ENCODE peak calls at places on chromosomes 16 and 17, in seven cellular contexts. N, I, K, D, Y, W and R are unnamed samples.

GRCh38 chr16:86519649-86520316 is 9.5 kb downstream of the FOXF1 start:
- DNase-seq in I (peak; percentile 87), D (peak; percentile 44), K (peak; percentile 41), Y (no peak), W (peak; percentile 13), N (peak; percentile 75), R (peak; percentile 48)

GRCh38 chr17:82051776-82052637 is at the start of the genes GPS1 and RFNG:
- DNase-seq in Y (peak; percentile 22), N (peak; percentile 39), I (peak; percentile 86), D (peak; percentile 79), W (peak; percentile 83), K (peak; percentile 80), R (peak; percentile 60)

GRCh38 chr16:10520869-10521578 is 59.4 kb downstream of the EMP2 start:
- DNase-seq in Y (no peak), D (no peak), W (no peak), K (no peak), I (no peak), N (no peak), R (no peak)

GRCh38 chr16:53053967-53054669 is 673 bp upstream of the CHD9 start:
- DNase-seq in K (no peak), D (peak; percentile 66), I (no peak), W (peak; percentile 48), Y (no peak), N (peak; percentile 44), R (peak; percentile 26)

GRCh38 chr17:57755479-57756070 is 10.5 kb upstream of the CCDC182 start:
- DNase-seq in N (no peak), K (no peak), W (no peak), Y (no peak), I (no peak), D (no peak), R (no peak)

GRCh38 chr16:56357291-56357764 is 68.0 kb downstream of the AMFR start:
- DNase-seq in W (no peak), Y (peak; percentile 76), I (peak; percentile 56), N (no peak), K (no peak), D (no peak), R (no peak)

GRCh38 chr17:9431620-9432019 is 144.0 kb downstream of the STX8 start:
- DNase-seq in D (no peak), I (no peak), K (no peak), N (no peak), Y (no peak), W (no peak), R (no peak)

GRCh38 chr17:48429156-48429555 is 858 bp downstream of the SKAP1 start:
- DNase-seq in N (no peak), Y (no peak), I (no peak), D (no peak), W (no peak), K (no peak), R (no peak)

GRCh38 chr17:43020030-43020621 is 2.1 kb downstream of the VAT1 start:
- DNase-seq in N (no peak), I (no peak), Y (no peak), K (no peak), W (no peak), D (no peak), R (no peak)

GRCh38 chr17:29698019-29698777 is 75.5 kb upstream of the CORO6 start:
- DNase-seq in D (no peak), Y (no peak), W (no peak), K (no peak), N (no peak), I (no peak), R (no peak)

GRCh38 chr17:9513266-9513665 is 62.4 kb downstream of the STX8 start:
- DNase-seq in D (no peak), I (no peak), W (no peak), K (no peak), N (no peak), Y (no peak), R (no peak)

GRCh38 chr17:30379303-30380105 is 777 bp downstream of the CPD start:
- DNase-seq in N (no peak), W (peak; percentile 15), I (peak; percentile 62), K (no peak), Y (no peak), D (peak; percentile 27), R (no peak)

GRCh38 chr16:87700406-87701065 is 65.2 kb downstream of the KLHDC4 start:
- DNase-seq in D (no peak), N (no peak), K (no peak), W (no peak), Y (no peak), I (no peak), R (no peak)

GRCh38 chr17:81976332-81977210 is 858 bp upstream of the ASPSCR1 start:
- DNase-seq in W (no peak), N (no peak), D (peak; percentile 59), K (no peak), I (peak; percentile 62), Y (no peak), R (no peak)

GRCh38 chr17:9451919-9452318 is 123.7 kb downstream of the STX8 start:
- DNase-seq in Y (no peak), N (no peak), I (no peak), K (no peak), W (no peak), D (no peak), R (no peak)

GRCh38 chr17:81245024-81245664 is 6.0 kb downstream of the NDUFAF8 start:
- DNase-seq in W (no peak), D (no peak), Y (peak; percentile 27), I (no peak), K (no peak), N (no peak), R (no peak)

GRCh38 chr16:700684-701584 is 4.7 kb downstream of the FBXL16 start:
- DNase-seq in D (peak; percentile 53), I (peak; percentile 92), Y (no peak), N (no peak), W (no peak), K (no peak), R (no peak)
- TF ChIP-seq EZH2 in D (no peak), I (peak; percentile 56), Y (peak; percentile 50), N (peak; percentile 60), W (peak; percentile 56), K (no peak), R (peak; percentile 52)

GRCh38 chr16:35298460-35299243 is 1839.2 kb downstream of the TP53TG3F start:
- DNase-seq in N (no peak), D (no peak), I (no peak), Y (no peak), W (no peak), K (no peak), R (no peak)

GRCh38 chr16:35302859-35303258 is 1843.4 kb downstream of the TP53TG3F start:
- DNase-seq in Y (no peak), D (no peak), N (no peak), K (no peak), W (no peak), I (no peak), R (no peak)

GRCh38 chr16:35295856-35296255 is 1836.4 kb downstream of the TP53TG3F start:
- DNase-seq in K (no peak), N (no peak), W (no peak), Y (no peak), D (no peak), I (no peak), R (no peak)

GRCh38 chr16:35296962-35297653 is 1837.7 kb downstream of the TP53TG3F start:
- DNase-seq in N (no peak), D (no peak), W (no peak), Y (no peak), I (no peak), K (no peak), R (no peak)
- H3K9me3 ChIP-seq in N (no peaks in the 10 kb centered on the region), D (no peaks in the 10 kb centered on the region), W (no peaks in the 10 kb centered on the region), Y (peaks cover 34% of the 10 kb centered on the region), I (peaks cover 57% of the 10 kb centered on the region), K (no peaks in the 10 kb centered on the region), R (peaks cover 82% of the 10 kb centered on the region)

DNA sequence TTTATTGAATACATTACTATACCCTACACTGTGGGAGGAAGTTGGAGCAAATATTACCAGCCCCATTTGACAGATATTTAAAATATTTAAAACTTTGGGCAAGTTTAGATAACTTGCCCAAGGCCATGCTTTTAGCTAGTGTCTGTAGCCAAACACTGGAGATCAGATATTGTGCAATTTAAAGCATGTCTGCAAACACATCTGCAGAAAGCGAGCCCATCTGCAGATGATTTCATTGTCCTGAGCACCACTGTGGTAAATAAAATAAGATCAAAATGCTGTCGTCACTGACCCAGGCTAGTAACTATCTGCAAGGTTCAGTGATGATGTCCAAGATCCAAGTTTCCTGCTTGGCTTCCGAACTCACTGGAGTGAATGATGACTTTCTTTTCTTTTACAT is 25.0 kb downstream of the TMC7 start:
- DNase-seq in K (no peak), W (no peak), Y (peak; percentile 56), N (peak; percentile 41), D (no peak), I (no peak), R (peak; percentile 49)
- TF ChIP-seq EZH2 in K (no peak), W (no peak), Y (no peak), N (no peak), D (no peak), I (no peak), R (no peak)

GRCh38 chr16:35908942-35909341 is 2449.5 kb downstream of the TP53TG3F start:
- DNase-seq in W (no peak), D (peak; percentile 27), N (no peak), Y (no peak), K (peak; percentile 9), I (no peak), R (no peak)

GRCh38 chr16:35908152-35908551 is 2448.7 kb downstream of the TP53TG3F start:
- DNase-seq in I (no peak), W (no peak), K (no peak), D (no peak), Y (no peak), N (no peak), R (no peak)

GRCh38 chr16:35909351-35909954 is 2450.0 kb downstream of the TP53TG3F start:
- DNase-seq in K (no peak), I (no peak), D (no peak), W (no peak), Y (no peak), N (no peak), R (no peak)

GRCh38 chr16:35911899-35912298 is 2452.5 kb downstream of the TP53TG3F start:
- DNase-seq in D (no peak), Y (no peak), I (no peak), N (no peak), W (no peak), K (no peak), R (no peak)

DNA sequence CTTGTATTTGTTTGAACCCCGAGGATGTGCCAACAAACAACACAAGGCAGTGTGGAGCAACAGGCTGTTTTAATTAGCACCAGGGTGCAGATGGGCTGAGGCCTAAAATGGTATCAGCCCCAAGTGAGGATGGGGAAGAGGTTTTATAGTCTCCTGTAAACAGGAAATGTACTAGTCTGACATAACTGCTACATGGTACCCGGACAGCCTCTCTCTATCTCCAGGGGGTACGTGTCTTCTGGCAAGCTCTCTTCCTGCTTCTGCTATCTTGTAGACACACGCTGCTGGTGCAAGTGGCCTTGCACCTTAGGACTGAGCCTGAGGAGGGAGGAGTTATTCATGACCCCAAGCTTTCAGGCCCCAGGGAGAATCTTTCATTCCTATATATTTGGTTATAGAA is 2451.0 kb downstream of the TP53TG3F start:
- DNase-seq in W (no peak), N (no peak), Y (no peak), D (no peak), I (no peak), K (no peak), R (no peak)
- H3K9me3 ChIP-seq in W (no peaks in the 10 kb centered on the region), N (no peaks in the 10 kb centered on the region), Y (peaks cover 9% of the 10 kb centered on the region), D (peaks cover 32% of the 10 kb centered on the region), I (peaks cover 71% of the 10 kb centered on the region), K (no peaks in the 10 kb centered on the region), R (peaks cover 100% of the 10 kb centered on the region)

GRCh38 chr17:37746617-37747016 is 1.8 kb upstream of the HNF1B start:
- DNase-seq in I (no peak), K (no peak), D (no peak), Y (no peak), N (no peak), W (no peak), R (no peak)
- TF ChIP-seq EZH2 in I (no peak), K (no peak), D (no peak), Y (no peak), N (no peak), W (no peak), R (no peak)

GRCh38 chr16:5323742-5324141 is 226.1 kb upstream of the EEF2KMT start:
- DNase-seq in N (no peak), D (no peak), Y (peak; percentile 5), I (no peak), W (no peak), K (no peak), R (no peak)
- H3K9me3 ChIP-seq in N (no peaks in the 10 kb centered on the region), D (no peaks in the 10 kb centered on the region), Y (peaks cover 11% of the 10 kb centered on the region), I (peaks cover 3% of the 10 kb centered on the region), W (no peaks in the 10 kb centered on the region), K (no peaks in the 10 kb centered on the region), R (no peaks in the 10 kb centered on the region)